ENCODE peak calls at places on chromosomes 7 and 10, in five cellular contexts. K is activated CD4-positive, CD25-positive, alpha-beta regulatory T cell; A is mesendoderm; S is CD4-positive, alpha-beta T cell; R is ELR. W is an unnamed sample.

GRCh38 chr10:124740374-124741280 is 3.6 kb downstream of the FAM53B start:
- DNase-seq in R (peak; percentile 59), K (no peak), A (peak; percentile 38), S (no peak), W (no peak)

GRCh38 chr10:91672021-91672608 is 39.2 kb upstream of the PPP1R3C start:
- DNase-seq in K (no peak), A (peak; percentile 53), R (peak; percentile 88), S (no peak), W (peak; percentile 68)

GRCh38 chr10:58930497-58930896 is 245.9 kb upstream of the PHYHIPL start:
- DNase-seq in A (no peak), S (no peak), K (no peak), R (no peak), W (no peak)

GRCh38 chr10:102150970-102151773 is 1.0 kb upstream of the NOLC1 start:
- DNase-seq in A (peak; percentile 81), S (no peak), R (peak; percentile 94), K (no peak), W (peak; percentile 53)

GRCh38 chr10:110324201-110324804 is 19.6 kb upstream of the SMNDC1 start:
- DNase-seq in K (no peak), S (no peak), R (peak; percentile 40), A (peak; percentile 82), W (peak; percentile 73)

GRCh38 chr7:2978403-2978802 is 65.3 kb downstream of the CARD11 start:
- DNase-seq in K (peak; percentile 36), S (peak; percentile 56), A (peak; percentile 68), R (no peak), W (no peak)

GRCh38 chr7:2010101-2010500 is 222.6 kb downstream of the MAD1L1 start:
- DNase-seq in A (no peak), K (no peak), S (no peak), R (no peak), W (no peak)

GRCh38 chr10:17206210-17206709 is 4.8 kb upstream of the TRDMT1 start:
- DNase-seq in S (peak; percentile 28), A (no peak), R (peak; percentile 94), K (no peak), W (no peak)

GRCh38 chr10:97222346-97222961 is 36.7 kb upstream of the SLIT1 start:
- DNase-seq in A (peak; percentile 96), S (no peak), K (no peak), R (no peak), W (no peak)

GRCh38 chr7:27614102-27614501 is 48.6 kb downstream of the HIBADH start:
- DNase-seq in K (no peak), A (no peak), S (no peak), R (no peak), W (no peak)

GRCh38 chr10:127027786-127028185 is 122.6 kb downstream of the DOCK1 start:
- DNase-seq in A (no peak), S (no peak), R (no peak), K (no peak), W (no peak)

GRCh38 chr7:2114926-2115738 is 117.6 kb downstream of the MAD1L1 start:
- DNase-seq in S (no peak), K (no peak), A (no peak), R (no peak), W (no peak)

GRCh38 chr10:96641896-96642295 is 55.1 kb upstream of the TM9SF3 start:
- DNase-seq in A (no peak), S (no peak), K (no peak), R (no peak), W (no peak)

GRCh38 chr7:148527717-148528168 is 62.8 kb upstream of the C7orf33 start:
- DNase-seq in A (peak; percentile 98), R (peak; percentile 90), K (peak; percentile 64), S (peak; percentile 77), W (peak; percentile 79)

GRCh38 chr7:131110294-131111080 is 217.2 kb upstream of the MKLN1 start:
- DNase-seq in S (no peak), R (peak; percentile 63), A (peak; percentile 87), K (no peak), W (peak; percentile 60)

W was measured in NCI-H82.